ENCODE peak calls at places on chromosomes 1 and 21, in nine cellular contexts. V is ascending aorta; X is aorta; R is effector memory CD4-positive, alpha-beta T cell; H is coronary artery; S is Peyer's patch; C is PC-9; Q is heart left ventricle; I is neuronal stem cell. P is an unnamed sample.

GRCh38 chr21:40054403-40054802 is 187.2 kb downstream of the PCP4 start:
- DNase-seq in X (peak), R (no peak), H (no peak), C (no peak), Q (no peak), I (no peak), S (no peak), V (peak), P (no peak)

GRCh38 chr1:25904942-25905679 is 1.1 kb downstream of the STMN1 start:
- DNase-seq in Q (peak), V (peak), I (peak), S (peak), R (peak), H (peak), C (peak), X (peak), P (peak)

GRCh38 chr1:219422811-219423598 is 189.9 kb downstream of the ZC3H11B start:
- DNase-seq in Q (no peak), H (no peak), V (no peak), C (no peak), I (no peak), R (no peak), X (no peak), S (no peak), P (no peak)

GRCh38 chr1:116879478-116880133 is 30.1 kb upstream of the PTGFRN start:
- DNase-seq in C (no peak), X (no peak), V (no peak), Q (no peak), I (no peak), R (no peak), H (no peak), S (no peak), P (no peak)

GRCh38 chr1:186183219-186183618 is 191.8 kb downstream of the TPR start:
- DNase-seq in S (no peak), V (no peak), R (no peak), I (no peak), C (peak), H (no peak), X (no peak), Q (no peak), P (no peak)

GRCh38 chr1:21072721-21073120 is 104.0 kb downstream of the EIF4G3 start:
- DNase-seq in V (no peak), H (no peak), R (no peak), I (no peak), S (no peak), C (no peak), X (no peak), Q (no peak), P (no peak)

GRCh38 chr1:147171399-147172167 is 687 bp downstream of the PRKAB2 start:
- DNase-seq in S (no peak), V (no peak), H (no peak), R (no peak), I (no peak), C (peak), Q (no peak), X (no peak), P (no peak)

GRCh38 chr1:230185076-230186001 is 118.3 kb downstream of the GALNT2 start:
- DNase-seq in X (no peak), C (no peak), S (no peak), V (no peak), H (no peak), R (no peak), Q (no peak), I (no peak), P (no peak)

GRCh38 chr1:165369255-165369848 is 12.8 kb upstream of the LMX1A start:
- DNase-seq in S (peak), C (peak), R (peak), Q (no peak), I (no peak), H (no peak), V (no peak), X (peak), P (no peak)

GRCh38 chr1:25568090-25568833 is 24.9 kb downstream of the LDLRAP1 start:
- DNase-seq in Q (no peak), S (no peak), I (no peak), R (no peak), X (peak), C (peak), H (no peak), V (no peak), P (no peak)

GRCh38 chr1:70429219-70429618 is 18.2 kb downstream of the CTH start:
- DNase-seq in V (no peak), H (no peak), C (no peak), I (no peak), S (no peak), X (no peak), R (no peak), Q (no peak), P (no peak)

GRCh38 chr1:77796695-77797405 is 17.4 kb downstream of the MIGA1 start:
- DNase-seq in S (no peak), V (no peak), R (no peak), X (no peak), I (no peak), H (no peak), C (no peak), Q (no peak), P (no peak)

GRCh38 chr21:26909972-26910371 is 56.9 kb downstream of the ADAMTS5 start:
- DNase-seq in V (no peak), I (peak), H (no peak), X (no peak), S (no peak), R (no peak), C (no peak), Q (no peak), P (no peak)

GRCh38 chr1:235090406-235091069 is 38.1 kb downstream of the TOMM20 start:
- DNase-seq in R (no peak), I (peak), S (no peak), C (no peak), Q (no peak), V (no peak), H (peak), X (no peak), P (no peak)
- H3K27ac ChIP-seq in R (no peak), I (peak), S (no peak), C (no peak), Q (no peak), V (peak), H (peak), X (no peak), P (no peak)

GRCh38 chr1:58708166-58708565 is 8.3 kb upstream of the MYSM1 start:
- DNase-seq in I (no peak), Q (no peak), S (no peak), X (no peak), C (no peak), V (no peak), H (no peak), R (no peak), P (no peak)

GRCh38 chr1:58704616-58705021 is 4.8 kb upstream of the MYSM1 start:
- DNase-seq in S (no peak), H (no peak), V (no peak), Q (no peak), R (no peak), I (no peak), C (no peak), X (no peak), P (no peak)

GRCh38 chr1:58699011-58699762 is 675 bp downstream of the MYSM1 start:
- DNase-seq in C (no peak), V (no peak), H (no peak), Q (no peak), I (no peak), S (no peak), R (no peak), X (no peak), P (no peak)

DNA sequence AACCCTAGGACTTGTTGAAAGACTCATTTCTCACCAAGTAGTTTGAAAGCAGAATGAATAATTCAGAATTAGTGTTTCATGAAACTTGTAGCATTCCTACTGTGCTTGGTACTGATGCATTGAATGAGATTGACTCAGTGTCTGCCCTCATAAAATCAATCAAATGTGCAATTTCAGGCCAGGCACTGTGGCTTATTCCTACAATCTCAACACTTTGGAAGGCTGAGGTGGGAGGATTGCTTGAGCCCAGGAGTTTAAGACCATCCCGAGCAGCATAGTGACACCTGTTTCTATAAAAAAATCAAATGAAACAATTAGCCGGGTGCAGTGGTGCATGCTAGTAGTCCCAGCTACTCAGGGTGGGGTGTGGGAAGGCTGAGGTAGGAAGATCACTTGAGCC is 2.9 kb upstream of the MYSM1 start:
- DNase-seq in X (no peak), Q (no peak), V (no peak), H (no peak), R (no peak), I (no peak), C (no peak), S (no peak), P (no peak)
- H3K27ac ChIP-seq in X (no peak), Q (no peak), V (no peak), H (no peak), R (no peak), I (no peak), C (no peak), S (no peak), P (no peak)

GRCh38 chr21:41678016-41678935 is 88.6 kb downstream of the RIPK4 start:
- DNase-seq in C (peak), I (no peak), Q (no peak), R (no peak), V (no peak), X (peak), H (no peak), S (no peak), P (no peak)
- H3K27ac ChIP-seq in C (peak), I (peak), Q (peak), R (no peak), V (peak), X (no peak), H (peak), S (peak), P (no peak)

DNA sequence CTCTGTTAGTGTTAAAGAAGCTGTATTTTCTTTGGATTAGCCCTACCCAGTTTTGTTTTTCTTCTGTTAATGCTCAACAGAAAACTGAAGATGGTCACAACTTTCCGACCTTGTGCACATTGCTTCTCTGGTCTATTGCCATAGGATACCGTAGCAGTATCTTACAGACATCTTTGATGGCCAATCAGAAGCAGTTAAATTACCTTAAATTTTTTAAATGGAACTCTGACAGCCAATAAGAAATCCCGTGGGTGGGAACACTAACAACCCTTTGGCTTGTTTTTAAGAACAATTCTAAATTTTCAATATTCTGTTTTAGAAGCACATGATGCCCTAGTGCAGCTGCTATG is 17.2 kb downstream of the NFYC start:
- DNase-seq in Q (no peak), S (no peak), V (no peak), C (no peak), I (no peak), R (no peak), H (no peak), X (no peak), P (peak)
- H3K27ac ChIP-seq in Q (peak), S (peak), V (peak), C (no peak), I (peak), R (peak), H (peak), X (peak), P (peak)

P was measured in naive thymus-derived CD4-positive, alpha-beta T cell.